ENCODE peak calls at places on chromosomes 16 and 17, in four cellular contexts. H is GM12878, E is K562, P is H1. G is an unnamed sample. For H3K27me3, the result is how much of the 10 kb centered on the place peaks cover.

GRCh38 chr17:44402564-44403172 is 13.2 kb upstream of the ITGA2B start:
- DNase-seq in H (peak), E (no peak), P (no peak), G (no peak)

GRCh38 chr17:49687878-49688491 is 10.1 kb upstream of the SPOP start:
- DNase-seq in H (no peak), E (no peak), P (no peak), G (peak)

GRCh38 chr16:83574388-83574787 is 233.4 kb upstream of the HSBP1 start:
- DNase-seq in H (no peak), E (no peak), P (no peak), G (no peak)

GRCh38 chr17:81549826-81550225 is 2.3 kb downstream of the FAAP100 start:
- DNase-seq in H (no peak), E (no peak), P (no peak), G (no peak)

GRCh38 chr16:89371968-89372634 is 118.3 kb downstream of the ANKRD11 start:
- DNase-seq in H (no peak), E (no peak), P (no peak), G (no peak)

GRCh38 chr17:42407289-42407836 is 15.7 kb downstream of the CAVIN1 start:
- DNase-seq in H (no peak), E (peak), P (peak), G (peak)

GRCh38 chr17:10033449-10033848 is 128.4 kb upstream of the RCVRN start:
- DNase-seq in H (no peak), E (no peak), P (no peak), G (no peak)

GRCh38 chr17:43010667-43011308 is 4.2 kb downstream of the IFI35 start:
- DNase-seq in H (no peak), E (peak), P (no peak), G (peak)

GRCh38 chr16:31477220-31478216 is 5.4 kb upstream of the SLC5A2 start:
- DNase-seq in H (no peak), E (peak), P (peak), G (peak)

GRCh38 chr17:33444731-33445130 is 151.6 kb upstream of the ASIC2 start:
- DNase-seq in H (no peak), E (no peak), P (no peak), G (no peak)

GRCh38 chr17:49180303-49180702 is 30.1 kb downstream of the GNGT2 start:
- DNase-seq in H (peak), E (peak), P (peak), G (peak)

GRCh38 chr17:3003401-3004149 is 59.8 kb downstream of the OR1D5 start:
- DNase-seq in H (peak), E (no peak), P (no peak), G (no peak)

GRCh38 chr17:38873646-38874380 is 4.0 kb downstream of the LASP1 start:
- DNase-seq in H (no peak), E (no peak), P (no peak), G (no peak)

GRCh38 chr17:73595068-73595865 is 49.0 kb downstream of the SDK2 start:
- DNase-seq in H (no peak), E (peak), P (peak), G (no peak)

GRCh38 chr17:77541995-77542394 is 401.2 kb downstream of the SEC14L1 start:
- DNase-seq in H (no peak), E (peak), P (no peak), G (no peak)

GRCh38 chr17:18859256-18859655 is 1.3 kb downstream of the PRPSAP2 start:
- DNase-seq in H (no peak), E (no peak), P (peak), G (peak)

GRCh38 chr16:64321066-64321465 is 800.8 kb downstream of the CDH11 start:
- DNase-seq in H (no peak), E (no peak), P (no peak), G (no peak)

GRCh38 chr16:8594149-8594666 is 3.9 kb upstream of the TMEM114 start:
- DNase-seq in H (no peak), E (peak), P (no peak), G (no peak)

GRCh38 chr17:49776864-49777263 is 11.6 kb upstream of the KAT7 start:
- DNase-seq in H (no peak), E (no peak), P (no peak), G (no peak)

GRCh38 chr16:86595983-86596605 is 17.7 kb downstream of the FOXL1 start:
- DNase-seq in H (no peak), E (no peak), P (no peak), G (no peak)

GRCh38 chr16:9197957-9198661 is 106.7 kb downstream of the HAPSTR1 start:
- DNase-seq in H (no peak), E (no peak), P (no peak), G (no peak)

GRCh38 chr16:13697013-13697412 is 222.9 kb upstream of the ERCC4 start:
- DNase-seq in H (no peak), E (no peak), P (no peak), G (no peak)

GRCh38 chr16:55330726-55331647 is 7.0 kb downstream of the IRX6 start:
- DNase-seq in H (no peak), E (no peak), P (no peak), G (no peak)

GRCh38 chr16:79191933-79192332 is 408.6 kb downstream of the MAF start:
- DNase-seq in H (no peak), E (no peak), P (no peak), G (no peak)

GRCh38 chr17:60094754-60095153 is 16.0 kb upstream of the HEATR6 start:
- DNase-seq in H (no peak), E (no peak), P (no peak), G (no peak)

GRCh38 chr17:38870259-38871165 is 654 bp downstream of the LASP1 start:
- DNase-seq in H (no peak), E (peak), P (peak), G (peak)

GRCh38 chr16:66190411-66190810 is 176.1 kb upstream of the CDH5 start:
- DNase-seq in H (no peak), E (no peak), P (no peak), G (no peak)

GRCh38 chr16:87648698-87649487 is 46.6 kb downstream of the JPH3 start:
- DNase-seq in H (no peak), E (no peak), P (no peak), G (no peak)
- TF ChIP-seq SP1 in H (no peak), E (no peak), P (no peak), G (no peak)

DNA sequence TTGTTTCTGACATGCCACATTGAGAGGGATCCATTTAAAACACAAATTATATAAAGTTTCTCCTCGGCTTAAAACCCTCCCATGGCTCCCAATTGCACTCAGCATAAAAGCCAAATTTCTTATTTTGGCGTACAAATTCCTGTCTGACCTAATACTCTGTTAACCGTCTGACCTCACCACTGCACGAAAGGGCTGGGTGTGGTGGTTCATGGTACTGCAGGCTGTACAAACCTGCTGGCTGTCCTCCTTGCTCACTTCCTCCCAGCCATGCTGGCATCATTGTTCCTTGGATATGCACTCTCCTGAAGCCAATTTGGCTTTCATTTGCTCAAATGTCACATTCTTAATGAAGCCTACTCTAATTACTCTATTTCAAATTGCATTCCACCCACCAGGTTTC is 301.6 kb upstream of the C16orf82 start:
- DNase-seq in H (no peak), E (peak), P (peak), G (peak)
- TF ChIP-seq HDAC2 in H (no peak), E (no peak), P (no peak), G (no peak)

DNA sequence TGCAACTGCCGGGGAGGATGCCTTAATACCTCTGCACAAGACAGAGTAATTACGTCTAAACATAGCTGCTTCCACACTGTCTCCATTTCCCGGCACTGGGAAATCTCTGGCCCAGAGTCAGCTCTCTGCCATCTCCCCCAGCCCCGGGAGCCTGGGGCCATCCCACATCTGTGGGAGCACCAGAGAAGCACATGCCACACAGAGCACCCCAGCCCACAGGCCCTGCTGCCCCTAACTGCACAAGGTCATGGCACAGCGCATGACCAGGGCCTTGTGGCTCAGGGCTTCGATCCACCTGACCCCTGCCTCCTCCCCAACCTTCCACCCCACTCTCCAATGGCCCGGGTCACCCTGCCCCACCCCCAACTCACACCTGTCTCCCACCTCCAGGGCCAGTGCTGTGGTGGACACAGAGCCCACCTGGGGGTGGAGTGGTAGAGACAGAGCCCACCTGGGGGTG is 36.6 kb upstream of the RBFOX3 start:
- DNase-seq in H (no peak), E (no peak), P (peak), G (no peak)
- H3K27me3 ChIP-seq in H (under half), E (under half), P (under half), G (under half)

GRCh38 chr17:61149106-61149505 is 250.5 kb upstream of the TBX2 start:
- DNase-seq in H (no peak), E (no peak), P (no peak), G (no peak)

GRCh38 chr17:61149862-61150362 is 249.7 kb upstream of the TBX2 start:
- DNase-seq in H (no peak), E (no peak), P (no peak), G (peak)

GRCh38 chr17:61150686-61151299 is 248.8 kb upstream of the TBX2 start:
- DNase-seq in H (no peak), E (no peak), P (no peak), G (no peak)

GRCh38 chr17:61155590-61156181 is 244.0 kb upstream of the TBX2 start:
- DNase-seq in H (no peak), E (no peak), P (no peak), G (no peak)

DNA sequence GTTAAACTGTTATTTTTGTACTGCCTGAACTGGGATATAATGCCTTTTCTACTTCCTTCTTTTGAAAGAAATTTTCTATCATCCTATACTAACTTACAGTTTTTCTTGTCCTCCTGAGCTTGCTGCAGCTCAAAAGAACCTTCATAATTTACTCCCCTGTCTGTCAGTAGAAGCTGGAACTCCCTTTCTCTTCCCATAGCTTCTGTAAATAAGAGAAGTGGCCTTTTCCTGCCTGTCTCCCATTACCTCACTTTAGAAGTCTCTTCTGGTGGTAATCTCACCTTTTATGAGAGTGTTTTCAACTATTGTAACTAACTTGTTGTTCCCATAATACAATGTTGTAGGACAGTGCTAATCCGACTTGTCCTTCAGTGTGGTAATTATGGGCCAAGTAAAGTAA is 246.7 kb upstream of the TBX2 start:
- DNase-seq in H (no peak), E (no peak), P (no peak), G (no peak)
- TF ChIP-seq SP1 in H (no peak), E (no peak), P (no peak), G (no peak)

GRCh38 chr16:1345651-1346421 is 5.8 kb downstream of the TSR3 start:
- DNase-seq in H (no peak), E (no peak), P (no peak), G (no peak)
- TF ChIP-seq HDAC2 in H (no peak), E (no peak), P (no peak), G (no peak)

DNA sequence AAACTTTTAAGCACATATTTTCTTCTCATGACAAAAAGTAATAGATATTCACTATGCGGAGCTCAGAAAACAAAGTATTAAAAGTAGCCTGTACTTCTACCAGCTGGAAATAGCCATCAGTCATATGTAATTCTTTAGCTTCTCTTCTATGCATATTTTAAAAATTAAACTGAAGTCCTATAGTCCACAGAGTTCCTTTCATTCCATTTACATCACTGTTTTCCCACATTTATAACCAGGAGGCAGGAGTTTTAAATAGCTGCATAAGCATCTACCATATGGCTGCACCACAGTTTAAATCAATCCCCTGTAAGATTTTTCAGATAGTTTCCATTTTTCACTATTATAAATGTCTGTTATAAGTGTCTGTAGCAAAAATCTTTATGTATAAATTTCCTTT is 45.1 kb downstream of the ZFHX3 start:
- DNase-seq in H (no peak), E (no peak), P (no peak), G (no peak)
- H3K27me3 ChIP-seq in H (under half), E (under half), P (under half), G (under half)

DNA sequence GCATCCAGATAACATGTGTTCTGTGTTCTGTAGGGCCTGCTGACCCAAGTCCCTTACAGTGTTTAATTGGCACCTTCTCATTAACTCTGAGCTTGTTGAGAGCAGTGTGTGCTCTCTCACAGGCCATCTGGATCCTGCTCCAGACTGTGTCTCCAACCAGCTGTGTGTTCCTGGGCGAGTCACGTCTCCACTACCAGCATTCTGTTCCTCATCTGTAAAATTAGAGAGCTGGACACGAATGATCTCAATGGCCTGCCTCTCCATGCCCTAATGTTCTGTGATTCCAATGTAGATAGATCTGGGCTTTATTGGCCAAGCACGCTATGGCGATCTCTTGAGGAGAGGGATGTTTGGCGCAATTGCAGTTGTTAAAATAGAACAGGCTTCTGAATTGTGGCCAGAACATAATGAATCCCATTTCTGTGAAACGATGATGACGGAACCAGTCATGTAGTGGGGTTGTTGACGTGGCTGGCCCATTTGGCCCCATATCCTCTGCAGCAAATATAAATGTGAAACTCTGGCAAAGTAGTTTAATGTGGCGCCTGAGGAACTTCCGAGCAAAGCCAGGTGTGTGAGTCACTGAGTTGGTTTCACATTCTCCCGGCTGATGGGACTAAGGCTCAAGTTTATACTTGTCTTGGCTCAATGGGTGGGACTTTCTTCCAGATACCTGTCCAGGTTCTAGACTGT is 22.2 kb downstream of the TBX4 start:
- DNase-seq in H (no peak), E (no peak), P (no peak), G (no peak)
- TF ChIP-seq SP1 in H (no peak), E (no peak), P (no peak), G (no peak)